ENCODE peak calls at places on chromosomes 6 and 20, in seven cellular contexts. L is thyroid gland, S is nephron progenitor cell, B is astrocyte of the cerebellum, N is coronary artery, C is mucosa of descending colon, I is heart left ventricle. Q is an unnamed sample.

GRCh38 chr6:35140991-35141720 is at the start of gene TCP11:
- DNase-seq in L (peak), S (no peak), B (no peak), N (no peak), C (peak), I (peak), Q (peak)

GRCh38 chr6:37794825-37795224 is 24.7 kb upstream of the ZFAND3 start:
- DNase-seq in L (no peak), S (no peak), B (no peak), N (no peak), C (no peak), I (no peak), Q (no peak)

GRCh38 chr6:25899123-25899522 is 25.1 kb upstream of the SLC17A3 start:
- DNase-seq in L (no peak), S (no peak), B (no peak), N (no peak), C (no peak), I (no peak), Q (no peak)

GRCh38 chr20:59966428-59966827 is 8.2 kb downstream of the CDH26 start:
- DNase-seq in L (no peak), S (no peak), B (no peak), N (no peak), C (no peak), I (no peak), Q (no peak)

GRCh38 chr6:31086788-31087440 is 25.5 kb downstream of the C6orf15 start:
- DNase-seq in L (no peak), S (no peak), B (no peak), N (no peak), C (no peak), I (no peak), Q (no peak)

GRCh38 chr6:117344444-117345291 is 79.3 kb downstream of the VGLL2 start:
- DNase-seq in L (no peak), S (no peak), B (no peak), N (no peak), C (no peak), I (no peak), Q (no peak)

GRCh38 chr20:20370087-20370575 is 2.2 kb downstream of the INSM1 start:
- DNase-seq in L (no peak), S (no peak), B (no peak), N (no peak), C (no peak), I (no peak), Q (no peak)

GRCh38 chr6:34527751-34528670 is 28.1 kb downstream of the SPDEF start:
- DNase-seq in L (no peak), S (no peak), B (no peak), N (no peak), C (peak), I (no peak), Q (no peak)

GRCh38 chr20:61117725-61118124 is 134.3 kb upstream of the CDH4 start:
- DNase-seq in L (no peak), S (no peak), B (peak), N (no peak), C (no peak), I (no peak), Q (no peak)

GRCh38 chr6:143299253-143300166 is 151.0 kb downstream of the ADAT2 start:
- DNase-seq in L (no peak), S (no peak), B (no peak), N (no peak), C (no peak), I (no peak), Q (no peak)

GRCh38 chr20:50341880-50342637 is 151.4 kb downstream of the CEBPB start:
- DNase-seq in L (no peak), S (no peak), B (no peak), N (no peak), C (no peak), I (no peak), Q (no peak)

DNA sequence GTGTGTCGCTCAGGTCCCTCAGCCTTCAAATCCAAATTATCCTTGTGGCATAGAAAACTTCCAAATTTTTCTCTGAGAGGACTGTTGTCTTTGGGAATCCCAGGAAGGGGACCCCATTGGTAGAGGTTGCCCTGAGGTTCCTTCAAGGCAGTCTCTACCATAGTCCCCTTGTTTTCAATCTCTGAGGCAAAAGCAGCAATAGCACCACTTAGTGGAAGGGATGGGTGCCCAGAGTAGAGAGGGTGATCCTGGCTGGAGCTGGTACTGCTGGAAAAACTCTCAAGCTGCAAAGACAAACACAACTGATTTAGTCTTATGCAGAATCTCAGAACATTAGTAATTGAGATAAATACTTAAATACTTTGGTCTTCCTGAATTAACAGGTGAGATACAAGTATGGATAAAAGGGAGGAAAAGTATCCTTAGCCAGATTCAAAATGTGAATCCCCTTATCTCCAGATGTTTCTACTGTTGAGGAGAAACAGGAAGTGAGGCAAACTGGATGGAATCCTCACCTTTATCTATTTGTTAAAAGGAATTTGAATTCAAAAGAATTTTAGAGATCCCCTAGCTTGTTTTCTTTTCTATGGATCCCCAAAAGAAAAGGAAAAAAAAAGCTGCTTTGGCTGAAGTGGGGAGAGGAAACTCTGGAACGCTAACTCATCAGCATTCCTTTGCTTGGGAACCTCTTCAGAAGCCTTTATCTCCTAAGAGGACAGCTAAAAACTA is 13.4 kb downstream of the ZNF318 start:
- DNase-seq in L (no peak), S (no peak), B (no peak), N (no peak), C (peak), I (no peak), Q (no peak)
- TF ChIP-seq CTCF in L (peak), S (no peak), B (peak), N (no peak), C (peak), I (peak), Q (no peak)

GRCh38 chr6:111943273-111943672 is 70.0 kb upstream of the FYN start:
- DNase-seq in L (no peak), S (no peak), B (no peak), N (no peak), C (no peak), I (no peak), Q (no peak)

GRCh38 chr6:111942561-111942960 is 69.3 kb upstream of the FYN start:
- DNase-seq in L (no peak), S (no peak), B (no peak), N (no peak), C (no peak), I (no peak), Q (no peak)

GRCh38 chr6:111941686-111942330 is 68.6 kb upstream of the FYN start:
- DNase-seq in L (no peak), S (no peak), B (no peak), N (no peak), C (no peak), I (no peak), Q (no peak)

GRCh38 chr6:111943723-111944122 is 70.5 kb upstream of the FYN start:
- DNase-seq in L (no peak), S (no peak), B (no peak), N (no peak), C (no peak), I (no peak), Q (no peak)

GRCh38 chr6:111944541-111944940 is 71.3 kb upstream of the FYN start:
- DNase-seq in L (no peak), S (no peak), B (no peak), N (no peak), C (no peak), I (no peak), Q (no peak)
- TF ChIP-seq CTCF in L (no peak), S (no peak), B (no peak), N (no peak), C (no peak), I (no peak), Q (no peak)

GRCh38 chr20:48578397-48579098 is 249.3 kb downstream of the PREX1 start:
- DNase-seq in L (no peak), S (no peak), B (no peak), N (no peak), C (no peak), I (no peak), Q (no peak)
- TF ChIP-seq CTCF in L (no peak), S (no peak), B (no peak), N (no peak), C (no peak), I (no peak), Q (no peak)

DNA sequence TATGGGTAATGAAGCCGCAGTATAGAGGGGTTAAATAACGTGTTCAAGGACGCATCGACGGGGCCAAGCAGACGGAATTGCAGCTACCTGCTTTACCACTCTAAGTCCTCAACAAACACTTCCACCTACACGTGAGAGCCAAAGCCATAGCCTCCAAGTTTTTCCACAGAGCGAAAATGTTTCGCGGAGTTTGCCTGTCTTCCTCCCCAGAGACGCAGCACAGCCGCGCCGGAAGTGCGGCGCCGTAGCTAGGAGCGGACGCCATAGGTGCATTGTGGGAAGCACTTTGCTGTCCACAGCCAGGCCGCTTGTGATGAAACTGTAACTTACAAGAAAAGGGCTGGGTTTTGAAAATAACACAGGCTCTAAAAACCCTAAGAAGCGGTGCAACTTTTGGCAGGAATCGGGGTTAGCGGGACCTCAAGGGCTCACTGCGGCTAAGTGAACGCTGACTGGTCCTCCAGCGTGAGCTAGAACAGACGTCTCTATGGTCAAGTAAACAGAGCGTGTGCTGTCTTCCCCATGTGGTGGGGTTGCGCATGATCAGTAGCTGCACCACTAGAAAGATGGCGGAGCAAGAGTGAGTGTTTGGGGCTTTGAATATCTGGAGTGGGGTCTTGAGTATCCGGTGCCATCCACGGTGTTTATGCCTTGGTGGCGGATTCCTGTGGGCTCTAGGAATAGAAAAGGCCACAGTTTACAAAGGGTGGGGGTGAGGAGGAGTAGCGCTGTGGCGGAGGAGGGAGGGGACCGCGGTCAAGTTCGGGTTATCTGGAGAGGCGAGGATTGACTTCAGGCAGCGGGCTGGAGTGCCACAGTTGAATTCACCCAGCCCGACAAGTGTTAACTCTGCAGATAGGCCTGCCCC is at the start of gene RPL7L1:
- DNase-seq in L (peak), S (peak), B (peak), N (peak), C (peak), I (peak), Q (peak)
- TF ChIP-seq CTCF in L (peak), S (no peak), B (peak), N (no peak), C (peak), I (peak), Q (no peak)

DNA sequence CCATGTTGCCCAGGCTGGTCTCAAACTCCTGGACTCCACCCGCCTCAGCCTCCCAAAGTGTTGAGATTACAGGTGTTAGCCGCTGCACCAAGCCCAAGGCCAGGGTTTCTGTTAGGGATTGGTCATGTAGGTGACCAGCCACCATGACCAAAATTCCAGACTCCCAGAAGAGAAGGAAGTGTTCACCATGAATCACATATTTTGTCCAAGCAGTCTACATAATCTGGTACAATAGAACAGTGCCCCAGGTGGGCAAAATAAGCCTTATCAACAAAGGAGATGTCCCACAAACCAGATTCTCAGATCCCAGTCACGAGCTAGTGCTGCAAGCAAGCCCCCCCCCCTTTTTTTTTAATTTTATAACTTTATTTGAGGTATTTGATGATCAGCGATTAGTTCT is 20.0 kb downstream of the ZNF341 start:
- DNase-seq in L (no peak), S (no peak), B (no peak), N (no peak), C (no peak), I (no peak), Q (no peak)
- TF ChIP-seq CTCF in L (no peak), S (no peak), B (no peak), N (no peak), C (no peak), I (no peak), Q (no peak)